ENCODE peak calls at places on chromosome 14, in five cellular contexts. P is natural killer cell, O is tibial artery, U is stomach, G is spleen. R is an unnamed sample.

GRCh38 chr14:64835431-64835830 is 44.3 kb downstream of the SPTB start:
- DNase-seq in O (no peak), G (no peak), P (no peak), U (no peak), R (no peak)

GRCh38 chr14:50003213-50004021 is 110.5 kb downstream of the ARF6 start:
- DNase-seq in U (peak), P (peak), G (peak), O (peak), R (peak)

GRCh38 chr14:49512571-49512970 is 73.6 kb downstream of the RPS29 start:
- DNase-seq in P (no peak), U (no peak), G (no peak), O (no peak), R (no peak)

GRCh38 chr14:49992901-49993335 is 100.0 kb downstream of the ARF6 start:
- DNase-seq in U (no peak), P (no peak), G (peak), O (no peak), R (no peak)

GRCh38 chr14:90839024-90839888 is 23.0 kb upstream of the TTC7B start:
- DNase-seq in G (no peak), U (no peak), P (no peak), O (peak), R (no peak)

GRCh38 chr14:90543876-90544275 is 147.0 kb downstream of the CALM1 start:
- DNase-seq in P (no peak), G (peak), U (no peak), O (no peak), R (no peak)

GRCh38 chr14:99511421-99512109 is 30.4 kb downstream of the CCNK start:
- DNase-seq in O (peak), U (no peak), G (peak), P (no peak), R (no peak)

GRCh38 chr14:91140672-91141071 is 26.8 kb downstream of the DGLUCY start:
- DNase-seq in U (peak), O (no peak), G (no peak), P (no peak), R (peak)

GRCh38 chr14:90397401-90398314 is 829 bp downstream of the CALM1 start:
- DNase-seq in G (peak), U (peak), P (peak), O (peak), R (peak)

GRCh38 chr14:28609228-28609828 is 157.3 kb upstream of the FOXG1 start:
- DNase-seq in U (peak), O (no peak), G (no peak), P (no peak), R (peak)

GRCh38 chr14:52327374-52328226 is 13.5 kb downstream of the PTGER2 start:
- DNase-seq in U (no peak), G (no peak), O (no peak), P (no peak), R (no peak)

DNA sequence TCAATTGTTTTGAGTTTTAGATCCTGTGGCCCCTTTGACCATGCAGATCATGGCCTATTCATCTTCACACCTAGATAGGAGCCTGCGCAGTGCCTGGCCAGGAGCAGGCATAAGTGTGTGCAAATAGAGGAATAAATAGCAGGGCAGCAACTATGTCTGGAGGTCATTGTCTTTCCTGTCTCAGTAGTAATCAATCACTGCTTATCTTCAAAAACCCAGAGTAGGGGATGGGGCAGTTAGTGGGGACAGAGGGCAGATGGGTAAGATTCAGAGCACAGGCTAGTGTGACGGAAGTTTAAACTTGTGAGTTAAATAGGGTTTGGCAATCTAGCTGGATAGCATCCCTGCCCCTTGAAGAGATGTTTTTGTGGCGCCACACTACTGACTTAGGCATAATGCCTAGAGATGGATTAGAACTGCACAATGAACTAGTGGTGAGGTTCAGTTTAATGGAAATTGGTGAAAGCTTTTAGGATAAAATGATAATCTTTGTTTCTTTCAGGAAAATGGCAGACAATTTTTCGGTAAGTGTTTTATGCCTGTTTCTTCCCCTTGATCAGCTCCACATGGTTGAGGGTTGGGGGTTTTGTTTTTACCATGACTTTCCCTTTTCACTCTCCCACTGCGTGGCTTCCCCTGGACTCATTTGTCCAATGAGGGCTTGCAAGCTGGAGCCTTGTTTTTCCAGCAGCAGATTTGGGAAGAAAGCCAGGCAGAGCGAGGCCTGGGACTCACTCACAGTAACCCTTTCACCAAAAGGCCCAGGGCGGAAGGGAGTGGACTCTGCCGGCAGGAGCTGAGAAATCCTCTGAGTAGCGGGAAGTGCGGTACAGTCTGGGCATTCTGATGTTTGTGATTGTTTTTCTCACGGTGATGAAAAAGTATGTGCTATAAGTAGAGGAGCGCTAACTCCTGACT is 8.1 kb downstream of the LGALS3 start:
- DNase-seq in O (peak), G (no peak), U (peak), P (no peak), R (no peak)
- TF ChIP-seq CTCF in O (no peak), G (no peak), U (no peak), P (no peak), R (no peak)

DNA sequence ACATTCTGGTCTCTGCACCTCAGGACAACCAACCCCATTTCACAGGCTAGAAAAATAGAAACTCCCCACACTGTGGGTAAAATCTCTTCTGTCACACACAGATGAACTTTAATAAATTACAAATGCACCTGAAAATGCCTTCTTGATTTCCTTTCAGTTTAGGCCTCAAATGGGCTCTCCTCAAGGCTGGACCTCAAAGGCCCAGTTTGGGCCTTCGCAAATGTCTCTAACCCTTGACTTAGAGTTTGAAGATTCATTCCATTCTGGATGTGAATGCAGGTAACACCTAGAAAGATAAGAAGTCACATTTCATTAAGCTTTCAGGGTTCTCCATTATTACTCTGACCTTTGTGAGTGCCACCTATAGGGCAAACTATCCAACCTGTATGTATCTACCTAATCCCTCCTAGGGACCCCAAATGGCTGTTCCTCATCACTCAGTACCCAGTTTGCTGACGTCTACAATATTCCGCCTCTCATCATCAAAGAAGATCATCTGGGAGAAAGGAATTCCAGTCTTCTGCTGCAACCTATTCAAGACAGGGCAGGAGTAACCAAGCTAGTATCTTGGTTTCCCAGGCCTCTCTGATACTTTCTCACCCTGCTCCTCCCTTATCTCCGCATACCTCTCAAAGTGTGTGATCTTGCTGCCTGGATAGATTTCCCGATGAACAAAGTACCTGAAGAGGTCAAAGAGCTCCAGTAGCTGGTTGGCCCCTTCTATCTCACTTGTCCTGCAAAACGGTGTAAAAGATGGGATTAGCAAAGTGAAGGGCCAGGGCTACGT is 771 bp upstream of the CHMP4A start:
- DNase-seq in U (no peak), G (no peak), O (peak), P (no peak), R (no peak)
- TF ChIP-seq CTCF in U (no peak), G (no peak), O (no peak), P (no peak), R (no peak)

GRCh38 chr14:75147423-75148071 is 20.7 kb upstream of the NEK9 start:
- DNase-seq in G (peak), O (peak), P (peak), U (peak), R (peak)
- TF ChIP-seq CTCF in G (no peak), O (peak), P (peak), U (no peak), R (no peak)

DNA sequence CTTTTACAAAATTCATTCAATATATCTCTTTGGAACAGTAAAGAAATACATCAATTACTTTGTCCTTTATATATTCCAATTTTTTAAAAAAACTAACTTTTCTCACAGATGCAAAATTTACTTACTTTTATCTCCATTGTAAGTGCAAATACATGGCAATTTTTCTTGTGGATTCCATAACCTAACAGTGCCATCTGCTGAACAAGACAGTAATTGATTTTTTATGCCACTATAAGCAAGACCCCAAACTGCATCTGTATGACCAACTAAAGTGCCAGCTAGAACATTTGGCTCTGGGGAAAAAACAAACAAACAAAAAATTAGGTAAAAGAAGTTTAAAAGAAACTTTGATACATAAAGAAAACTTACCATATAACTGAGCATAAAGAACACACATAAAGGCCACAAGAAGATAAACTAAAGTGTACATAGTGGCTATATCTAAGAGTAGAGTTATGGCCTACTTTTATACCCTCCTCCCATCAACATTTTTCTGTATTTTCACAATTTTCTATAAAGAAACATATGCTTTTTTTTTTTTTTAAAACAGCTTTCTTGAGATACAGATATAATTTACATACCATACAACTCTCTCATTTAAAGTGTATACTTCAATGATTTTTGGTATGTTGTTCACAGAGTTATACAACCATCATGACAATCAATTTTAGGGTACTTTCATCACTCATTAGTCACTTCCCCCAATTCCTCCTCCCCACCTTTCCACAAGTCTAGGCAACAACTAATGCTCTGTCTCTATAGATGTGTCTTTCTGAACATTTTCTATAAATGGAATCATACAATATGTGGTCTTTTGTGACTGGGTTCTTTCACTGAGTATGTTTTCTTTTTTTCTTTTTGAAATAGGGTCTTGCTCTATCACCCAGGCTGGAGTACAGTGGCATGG is 32.6 kb downstream of the COCH start:
- DNase-seq in U (no peak), P (no peak), O (no peak), G (no peak), R (no peak)
- TF ChIP-seq CTCF in U (no peak), P (no peak), O (no peak), G (peak), R (no peak)

DNA sequence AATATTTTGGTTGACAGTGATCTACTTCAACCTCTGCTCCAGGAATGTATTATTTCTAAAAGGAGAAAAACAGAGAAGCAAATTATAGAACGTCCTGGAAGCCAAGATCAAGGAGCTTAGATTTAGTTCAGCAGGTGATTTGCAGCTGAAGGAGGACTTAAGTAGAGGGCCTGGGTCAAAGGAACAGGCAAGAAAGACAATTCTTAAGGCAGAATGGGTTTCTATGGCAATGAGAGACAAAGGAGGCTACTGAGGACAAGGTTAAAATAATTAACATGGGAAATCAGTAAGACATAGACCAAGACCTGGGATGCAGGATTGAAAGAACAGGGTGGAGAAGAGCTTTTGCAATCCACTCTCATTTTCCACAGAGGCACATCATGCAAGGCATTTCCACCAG is 2.4 kb upstream of the SNW1 start:
- DNase-seq in U (no peak), G (no peak), O (no peak), P (no peak), R (no peak)
- TF ChIP-seq CTCF in U (no peak), G (no peak), O (no peak), P (no peak), R (no peak)

GRCh38 chr14:61530296-61530695 is 165.0 kb upstream of the HIF1A start:
- DNase-seq in U (no peak), P (no peak), G (no peak), O (no peak), R (no peak)
- TF ChIP-seq CTCF in U (no peak), P (no peak), G (no peak), O (no peak), R (no peak)

DNA sequence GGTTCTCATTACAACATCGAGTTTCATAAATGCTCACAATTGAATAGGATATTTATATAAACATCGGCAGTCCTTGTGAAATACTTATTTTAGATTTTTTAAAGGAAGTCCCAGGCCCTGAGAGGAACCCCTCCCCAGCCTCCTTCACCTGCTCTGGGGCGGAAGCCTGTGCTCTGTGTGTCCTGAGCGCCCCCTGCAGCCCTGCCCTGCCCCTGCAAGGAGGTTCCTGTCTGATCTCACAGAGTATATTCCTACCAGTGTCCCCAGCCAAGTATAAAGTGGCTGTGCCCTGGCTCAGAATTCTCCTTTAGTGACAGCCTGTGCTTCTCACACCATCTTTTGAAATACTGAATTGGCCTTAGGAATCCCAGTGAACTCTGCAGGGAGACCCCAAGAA is 659.5 kb downstream of the TMEM121 start:
- DNase-seq in O (no peak), U (peak), P (peak), G (peak), R (no peak)
- TF ChIP-seq CTCF in O (no peak), U (no peak), P (peak), G (no peak), R (no peak)

GRCh38 chr14:100981808-100982207 is 78.3 kb upstream of the RTL1 start:
- DNase-seq in G (no peak), U (no peak), O (no peak), P (no peak), R (no peak)
- TF ChIP-seq CTCF in G (no peak), U (no peak), O (no peak), P (no peak), R (no peak)

GRCh38 chr14:45083979-45084722 is at the start of gene PRPF39:
- DNase-seq in U (peak), P (peak), G (peak), O (peak), R (peak)
- TF ChIP-seq CTCF in U (no peak), P (no peak), G (no peak), O (no peak), R (no peak)

R was measured in endothelial cell.